ENCODE peak calls at places on chromosome 15, in ten cellular contexts. C is heart right ventricle; S is transverse colon; W is CD4-positive, CD25-positive, alpha-beta regulatory T cell; Y is upper lobe of right lung; K is gastrocnemius medialis; P is osteoblast; V is hepatocyte; H is dorsolateral prefrontal cortex; T is stomach. G is an unnamed sample.
A peak's percentile ranks its signal among the peaks of the same experiment; 100 is the strongest.

GRCh38 chr15:99696096-99696495 is 37.1 kb downstream of the LYSMD4 start:
- DNase-seq in C (no peak), P (no peak), T (no peak), K (no peak), Y (no peak), H (no peak), W (no peak), V (no peak), S (no peak), G (no peak)

GRCh38 chr15:25899870-25900269 is 36.7 kb upstream of the ATP10A start:
- DNase-seq in C (no peak), Y (no peak), V (no peak), K (no peak), P (peak; percentile 89), S (no peak), T (no peak), W (no peak), H (no peak), G (no peak)

GRCh38 chr15:34664418-34664817 is 81.0 kb upstream of the GOLGA8B start:
- DNase-seq in H (no peak), Y (no peak), C (no peak), W (no peak), V (no peak), K (no peak), S (no peak), P (peak; percentile 8), T (no peak), G (no peak)

GRCh38 chr15:40959331-40960141 is 6.3 kb downstream of the CHAC1 start:
- DNase-seq in P (peak; percentile 78), C (no peak), S (no peak), K (no peak), T (no peak), V (no peak), W (no peak), H (no peak), Y (no peak), G (no peak)

GRCh38 chr15:40014390-40014789 is 24.6 kb downstream of the SRP14 start:
- DNase-seq in S (no peak), T (no peak), P (no peak), Y (no peak), H (no peak), C (no peak), K (no peak), V (no peak), W (no peak), G (no peak)

GRCh38 chr15:40995656-40996055 is 42.4 kb downstream of the CHAC1 start:
- DNase-seq in V (no peak), H (no peak), K (no peak), W (no peak), T (no peak), P (no peak), C (no peak), Y (no peak), S (no peak), G (no peak)

GRCh38 chr15:91224750-91225380 is 124.8 kb downstream of the SV2B start:
- DNase-seq in T (no peak), P (peak; percentile 72), S (no peak), H (no peak), W (no peak), C (no peak), K (no peak), V (peak; percentile 41), Y (no peak), G (no peak)

GRCh38 chr15:60358935-60359672 is 38.7 kb downstream of the ANXA2 start:
- DNase-seq in Y (no peak), C (no peak), W (no peak), H (no peak), V (no peak), P (peak; percentile 56), T (peak; percentile 48), S (no peak), K (peak; percentile 36), G (no peak)

GRCh38 chr15:74799843-74800558 is 12.6 kb upstream of the LMAN1L start:
- DNase-seq in S (peak; percentile 91), K (peak; percentile 52), P (peak; percentile 98), H (peak; percentile 69), W (peak; percentile 85), T (peak; percentile 87), Y (peak; percentile 90), C (peak; percentile 76), V (peak; percentile 77), G (peak; percentile 19)

GRCh38 chr15:68408971-68409370 is 23.0 kb downstream of the ITGA11 start:
- DNase-seq in C (no peak), V (no peak), Y (peak; percentile 32), S (no peak), P (no peak), W (no peak), K (no peak), H (no peak), T (peak; percentile 14), G (no peak)

GRCh38 chr15:83890584-83890983 is 236.7 kb downstream of the ADAMTSL3 start:
- DNase-seq in S (no peak), P (no peak), V (no peak), C (no peak), T (no peak), H (no peak), W (no peak), K (no peak), Y (no peak), G (no peak)

GRCh38 chr15:40936709-40937666 is 7.8 kb downstream of the DLL4 start:
- DNase-seq in K (peak; percentile 67), C (no peak), V (no peak), W (no peak), H (no peak), S (no peak), P (peak; percentile 95), T (no peak), Y (no peak), G (no peak)

GRCh38 chr15:40930430-40931299 is 1.5 kb downstream of the DLL4 start:
- DNase-seq in K (no peak), Y (peak; percentile 81), C (peak; percentile 78), W (peak; percentile 34), S (peak; percentile 63), P (peak; percentile 92), H (no peak), V (peak; percentile 74), T (no peak), G (no peak)

GRCh38 chr15:73637527-73637926 is 4.3 kb upstream of the NPTN start:
- DNase-seq in P (no peak), W (no peak), C (no peak), S (no peak), H (no peak), K (no peak), Y (no peak), T (no peak), V (peak; percentile 51), G (no peak)

GRCh38 chr15:93231261-93231939 is 142.4 kb upstream of the RGMA start:
- DNase-seq in S (no peak), T (no peak), Y (no peak), P (no peak), H (no peak), V (no peak), W (no peak), C (no peak), K (no peak), G (no peak)

DNA sequence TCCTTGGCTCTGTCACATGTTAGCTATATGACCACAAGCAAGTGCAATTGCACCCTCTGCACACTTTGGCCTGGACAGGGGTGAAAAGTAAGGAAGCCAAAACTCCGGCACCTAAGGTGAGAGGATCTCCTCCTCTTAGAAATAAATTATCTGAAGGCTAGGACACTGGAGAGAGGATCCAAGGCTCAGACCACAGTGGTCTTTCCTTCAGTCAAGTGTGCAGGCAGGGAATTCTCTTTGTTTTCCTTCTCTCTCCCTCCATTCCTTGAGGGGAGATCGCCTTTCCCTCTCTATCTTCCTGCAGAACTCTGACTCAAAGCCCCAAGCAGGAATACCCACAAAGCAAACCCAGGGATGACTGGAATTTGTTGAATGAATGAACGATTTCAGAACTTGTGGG is 3.1 kb upstream of the MEGF11 start:
- DNase-seq in H (no peak), T (no peak), K (no peak), S (no peak), W (no peak), P (no peak), Y (no peak), V (no peak), C (no peak), G (no peak)
- H3K27me3 ChIP-seq in H (peaks cover 14% of the 10 kb centered on the region), T (peaks cover 76% of the 10 kb centered on the region), K (peaks cover 47% of the 10 kb centered on the region), S (peaks cover 66% of the 10 kb centered on the region), W (peaks cover 43% of the 10 kb centered on the region), P (peaks cover 72% of the 10 kb centered on the region), Y (peaks cover 49% of the 10 kb centered on the region), V (peaks cover 69% of the 10 kb centered on the region), C (peaks cover 75% of the 10 kb centered on the region), G (peaks cover 16% of the 10 kb centered on the region)

GRCh38 chr15:45397116-45397665 is 18.8 kb upstream of the GATM start:
- DNase-seq in V (no peak), H (no peak), S (no peak), W (no peak), K (no peak), Y (no peak), C (no peak), T (no peak), P (no peak), G (no peak)
- H3K27me3 ChIP-seq in V (no peaks in the 10 kb centered on the region), H (no peaks in the 10 kb centered on the region), S (no peaks in the 10 kb centered on the region), W (peaks cover 1% of the 10 kb centered on the region), K (no peaks in the 10 kb centered on the region), Y (peaks cover 6% of the 10 kb centered on the region), C (no peaks in the 10 kb centered on the region), T (peaks cover 4% of the 10 kb centered on the region), P (peaks cover 11% of the 10 kb centered on the region), G (no peaks in the 10 kb centered on the region)

DNA sequence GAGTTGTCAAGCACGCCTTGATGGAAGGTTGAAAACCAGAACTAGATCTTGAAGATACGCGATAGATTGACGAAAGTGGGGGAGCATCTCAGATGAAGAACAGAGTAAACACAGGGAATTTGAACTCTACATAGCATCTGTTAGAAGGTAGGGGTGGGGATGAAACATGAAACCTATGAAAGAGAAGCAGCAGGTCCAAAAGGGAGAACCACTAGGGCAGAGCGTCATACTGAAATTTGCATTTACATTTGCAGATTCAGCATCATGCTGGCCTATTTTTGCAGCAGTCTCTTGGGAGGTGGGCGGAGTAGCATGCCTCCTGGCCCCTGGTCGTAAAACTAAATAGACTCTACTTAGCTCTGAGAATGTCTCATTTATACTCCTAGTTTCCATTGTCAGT is 46.1 kb upstream of the RASGRP1 start:
- DNase-seq in K (no peak), S (no peak), V (no peak), T (no peak), Y (no peak), P (no peak), W (peak; percentile 19), H (no peak), C (no peak), G (no peak)
- H3K27me3 ChIP-seq in K (no peaks in the 10 kb centered on the region), S (no peaks in the 10 kb centered on the region), V (peaks cover 13% of the 10 kb centered on the region), T (peaks cover 3% of the 10 kb centered on the region), Y (no peaks in the 10 kb centered on the region), P (peaks cover 51% of the 10 kb centered on the region), W (no peaks in the 10 kb centered on the region), H (no peaks in the 10 kb centered on the region), C (peaks cover 4% of the 10 kb centered on the region), G (no peaks in the 10 kb centered on the region)

DNA sequence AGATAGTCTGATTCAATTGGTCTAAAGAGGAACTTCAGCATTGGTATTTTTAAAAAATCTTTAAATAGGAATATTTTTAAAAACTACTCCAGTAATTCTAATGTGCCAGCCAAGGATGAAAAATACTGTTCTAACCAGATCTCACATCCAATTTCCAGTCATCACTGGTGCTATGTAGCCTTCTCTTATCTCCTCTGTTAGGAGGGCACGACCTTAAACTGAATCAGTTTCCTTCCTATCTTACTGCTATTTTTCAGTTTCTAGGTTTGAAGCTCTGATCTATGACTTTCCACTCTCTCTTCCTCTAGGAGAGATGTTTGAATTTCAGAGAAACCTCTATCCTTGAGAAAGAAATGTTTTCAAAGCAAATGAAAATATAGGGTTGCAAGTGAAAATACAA is 31.9 kb downstream of the HAPLN3 start:
- DNase-seq in C (no peak), H (no peak), W (no peak), Y (no peak), V (no peak), K (no peak), S (no peak), P (peak; percentile 18), T (no peak), G (no peak)
- H3K27me3 ChIP-seq in C (no peaks in the 10 kb centered on the region), H (no peaks in the 10 kb centered on the region), W (no peaks in the 10 kb centered on the region), Y (no peaks in the 10 kb centered on the region), V (no peaks in the 10 kb centered on the region), K (no peaks in the 10 kb centered on the region), S (peaks cover under 1% of the 10 kb centered on the region), P (peaks cover 2% of the 10 kb centered on the region), T (peaks cover 14% of the 10 kb centered on the region), G (no peaks in the 10 kb centered on the region)